ENCODE peak calls at places on chromosomes 3 and 15, in nine cellular contexts. W, S, A, J, C, Q, H, L and E are unnamed samples.

GRCh38 chr15:100191161-100191560 is 150.6 kb downstream of the ADAMTS17 start:
- DNase-seq in W (no peak), S (no peak), A (no peak), J (no peak), C (no peak), Q (no peak), H (no peak), L (no peak), E (no peak)

GRCh38 chr15:28106294-28107110 is 7.4 kb upstream of the OCA2 start:
- DNase-seq in W (no peak), S (no peak), A (peak; percentile 71), J (no peak), C (peak; percentile 37), Q (no peak), H (no peak), L (no peak), E (peak; percentile 87)

GRCh38 chr3:66431494-66431893 is 69.3 kb downstream of the LRIG1 start:
- DNase-seq in W (peak; percentile 97), S (no peak), A (peak; percentile 61), J (no peak), C (no peak), Q (no peak), H (peak; percentile 95), L (no peak), E (no peak)

GRCh38 chr15:74920472-74920871 is 13.8 kb upstream of the FAM219B start:
- DNase-seq in W (no peak), S (no peak), A (no peak), J (no peak), C (no peak), Q (no peak), H (no peak), L (no peak), E (no peak)

GRCh38 chr15:72242775-72243370 is 11.9 kb upstream of the PKM start:
- DNase-seq in W (no peak), S (no peak), A (no peak), J (no peak), C (no peak), Q (no peak), H (no peak), L (no peak), E (no peak)

GRCh38 chr3:159804726-159805410 is 183.8 kb upstream of the IL12A start:
- DNase-seq in W (peak; percentile 91), S (peak; percentile 79), A (peak; percentile 87), J (no peak), C (no peak), Q (peak; percentile 52), H (peak; percentile 92), L (peak; percentile 53), E (no peak)

GRCh38 chr15:63864186-63864585 is 30.4 kb upstream of the HERC1 start:
- DNase-seq in W (no peak), S (no peak), A (no peak), J (no peak), C (no peak), Q (no peak), H (no peak), L (no peak), E (no peak)

GRCh38 chr3:165383381-165383780 is 187.2 kb upstream of the SLITRK3 start:
- DNase-seq in W (peak; percentile 1), S (no peak), A (no peak), J (no peak), C (no peak), Q (no peak), H (no peak), L (no peak), E (no peak)

GRCh38 chr3:24598691-24599090 is 104.0 kb upstream of the THRB start:
- DNase-seq in W (peak; percentile 59), S (peak; percentile 7), A (peak; percentile 16), J (no peak), C (no peak), Q (no peak), H (no peak), L (no peak), E (no peak)

GRCh38 chr3:98110191-98110908 is 20.2 kb upstream of the OR5H1 start:
- DNase-seq in W (no peak), S (no peak), A (no peak), J (no peak), C (no peak), Q (no peak), H (no peak), L (no peak), E (no peak)

GRCh38 chr3:11078826-11079520 is 75.3 kb upstream of the HRH1 start:
- DNase-seq in W (no peak), S (no peak), A (no peak), J (no peak), C (no peak), Q (no peak), H (no peak), L (no peak), E (no peak)

GRCh38 chr15:67601008-67601620 is 58.6 kb downstream of the MAP2K5 start:
- DNase-seq in W (peak; percentile 15), S (no peak), A (peak; percentile 11), J (no peak), C (no peak), Q (no peak), H (peak; percentile 4), L (no peak), E (no peak)

GRCh38 chr3:184679056-184679502 is 32.8 kb downstream of the MAGEF1 start:
- DNase-seq in W (peak; percentile 31), S (no peak), A (peak; percentile 37), J (no peak), C (no peak), Q (peak; percentile 31), H (no peak), L (peak; percentile 61), E (no peak)

GRCh38 chr15:75348563-75349350 is 1.9 kb downstream of the NEIL1 start:
- DNase-seq in W (no peak), S (no peak), A (peak; percentile 28), J (no peak), C (no peak), Q (no peak), H (no peak), L (peak; percentile 50), E (peak; percentile 86)

GRCh38 chr3:42214565-42215283 is 51.3 kb downstream of the CCK start:
- DNase-seq in W (peak; percentile 39), S (no peak), A (peak; percentile 61), J (no peak), C (no peak), Q (no peak), H (peak; percentile 68), L (no peak), E (no peak)

GRCh38 chr15:94234300-94234699 is 2.9 kb downstream of the MCTP2 start:
- DNase-seq in W (no peak), S (no peak), A (no peak), J (no peak), C (no peak), Q (no peak), H (no peak), L (no peak), E (no peak)